ENCODE peak calls at places on chromosomes 7 and 10, in seven cellular contexts. Y is heart left ventricle, L is WTC11, G is fibroblast of the aortic adventitia, N is neural progenitor cell, V is WERI-Rb-1, Z is astrocyte of the spinal cord. K is an unnamed sample.

GRCh38 chr10:43862756-43863155 is 214.1 kb upstream of the ZNF32 start:
- DNase-seq in Y (no peak), L (no peak), G (no peak), N (no peak), V (no peak), Z (no peak), K (no peak)

GRCh38 chr7:45579386-45579785 is 5.2 kb downstream of the ADCY1 start:
- DNase-seq in Y (no peak), L (no peak), G (no peak), N (no peak), V (peak), Z (no peak), K (no peak)

GRCh38 chr10:61836888-61837747 is 64.4 kb upstream of the ARID5B start:
- DNase-seq in Y (no peak), L (no peak), G (peak), N (no peak), V (no peak), Z (peak), K (peak)

GRCh38 chr10:121578965-121579364 is 19.3 kb downstream of the FGFR2 start:
- DNase-seq in Y (no peak), L (peak), G (no peak), N (no peak), V (no peak), Z (no peak), K (no peak)

GRCh38 chr7:1021931-1022330 is 22.4 kb upstream of the GPR146 start:
- DNase-seq in Y (no peak), L (no peak), G (no peak), N (no peak), V (no peak), Z (no peak), K (no peak)

GRCh38 chr10:121309164-121309563 is 289.1 kb downstream of the FGFR2 start:
- DNase-seq in Y (no peak), L (no peak), G (no peak), N (no peak), V (no peak), Z (no peak), K (peak)

GRCh38 chr7:43637114-43637806 is 54.4 kb downstream of the STK17A start:
- DNase-seq in Y (no peak), L (no peak), G (no peak), N (no peak), V (no peak), Z (peak), K (peak)

GRCh38 chr10:59091239-59091638 is 85.2 kb upstream of the PHYHIPL start:
- DNase-seq in Y (no peak), L (no peak), G (no peak), N (peak), V (no peak), Z (no peak), K (no peak)

GRCh38 chr7:42993038-42993437 is 60.9 kb downstream of the MRPL32 start:
- DNase-seq in Y (no peak), L (peak), G (no peak), N (peak), V (no peak), Z (peak), K (no peak)

GRCh38 chr7:148334959-148335577 is 255.5 kb upstream of the C7orf33 start:
- DNase-seq in Y (no peak), L (no peak), G (peak), N (peak), V (peak), Z (peak), K (peak)

GRCh38 chr7:106681815-106682495 is 21.0 kb upstream of the CCDC71L start:
- DNase-seq in Y (no peak), L (no peak), G (peak), N (no peak), V (no peak), Z (peak), K (no peak)

GRCh38 chr7:13467111-13467547 is 522.3 kb downstream of the ETV1 start:
- DNase-seq in Y (no peak), L (no peak), G (no peak), N (peak), V (no peak), Z (no peak), K (no peak)

GRCh38 chr10:132988988-132989387 is 46.6 kb upstream of the CFAP46 start:
- DNase-seq in Y (no peak), L (no peak), G (no peak), N (no peak), V (no peak), Z (no peak), K (no peak)

GRCh38 chr7:143285454-143285756 is 647 bp downstream of the TMEM139 start:
- DNase-seq in Y (no peak), L (no peak), G (no peak), N (no peak), V (no peak), Z (no peak), K (peak)

GRCh38 chr10:92732958-92733357 is 43.2 kb downstream of the HHEX start:
- DNase-seq in Y (no peak), L (no peak), G (no peak), N (no peak), V (no peak), Z (no peak), K (no peak)

GRCh38 chr7:129765352-129765751 is 153.8 kb downstream of the NRF1 start:
- DNase-seq in Y (no peak), L (no peak), G (no peak), N (no peak), V (no peak), Z (no peak), K (no peak)

GRCh38 chr7:14590206-14590605 is 312.3 kb downstream of the DGKB start:
- DNase-seq in Y (no peak), L (no peak), G (no peak), N (no peak), V (no peak), Z (no peak), K (no peak)

GRCh38 chr7:20895563-20895962 is 108.9 kb upstream of the SP8 start:
- DNase-seq in Y (no peak), L (no peak), G (no peak), N (no peak), V (no peak), Z (no peak), K (peak)

GRCh38 chr10:22783807-22784206 is 69.4 kb upstream of the PIP4K2A start:
- DNase-seq in Y (no peak), L (no peak), G (no peak), N (no peak), V (no peak), Z (no peak), K (no peak)

GRCh38 chr7:132249591-132249971 is 326.7 kb downstream of the PLXNA4 start:
- DNase-seq in Y (no peak), L (peak), G (peak), N (peak), V (peak), Z (no peak), K (peak)

GRCh38 chr10:101238732-101239105 is 9.5 kb upstream of the LBX1 start:
- DNase-seq in Y (no peak), L (peak), G (no peak), N (peak), V (no peak), Z (no peak), K (no peak)

GRCh38 chr7:116633131-116633988 is 38.6 kb upstream of the MET start:
- DNase-seq in Y (no peak), L (no peak), G (peak), N (no peak), V (no peak), Z (peak), K (peak)

GRCh38 chr10:88879754-88880286 is at the start of gene STAMBPL1:
- DNase-seq in Y (no peak), L (no peak), G (no peak), N (no peak), V (peak), Z (no peak), K (no peak)

GRCh38 chr7:18499407-18500197 is 4.1 kb downstream of the HDAC9 start:
- DNase-seq in Y (peak), L (no peak), G (peak), N (no peak), V (no peak), Z (no peak), K (no peak)

GRCh38 chr10:46541017-46541661 is 15.3 kb downstream of the GPRIN2 start:
- DNase-seq in Y (peak), L (peak), G (no peak), N (peak), V (peak), Z (no peak), K (no peak)

GRCh38 chr10:109696981-109697775 is 226.1 kb downstream of the XPNPEP1 start:
- DNase-seq in Y (no peak), L (no peak), G (no peak), N (no peak), V (no peak), Z (no peak), K (no peak)

GRCh38 chr10:44925224-44925623 is 14.1 kb downstream of the TMEM72 start:
- DNase-seq in Y (no peak), L (peak), G (no peak), N (peak), V (peak), Z (no peak), K (no peak)

GRCh38 chr7:121752706-121753105 is 120.3 kb upstream of the PTPRZ1 start:
- DNase-seq in Y (no peak), L (no peak), G (peak), N (peak), V (peak), Z (peak), K (no peak)

GRCh38 chr7:88354999-88355398 is 48.3 kb upstream of the STEAP4 start:
- DNase-seq in Y (no peak), L (no peak), G (no peak), N (no peak), V (no peak), Z (no peak), K (no peak)

GRCh38 chr10:8614054-8614565 is 559.6 kb downstream of the GATA3 start:
- DNase-seq in Y (no peak), L (no peak), G (no peak), N (no peak), V (no peak), Z (no peak), K (peak)

GRCh38 chr7:39557222-39557621 is 9.0 kb upstream of the YAE1 start:
- DNase-seq in Y (no peak), L (no peak), G (no peak), N (no peak), V (no peak), Z (no peak), K (no peak)

GRCh38 chr10:79933961-79934360 is 14.9 kb downstream of the SFTPD start:
- DNase-seq in Y (no peak), L (no peak), G (peak), N (no peak), V (no peak), Z (no peak), K (no peak)

GRCh38 chr7:47218378-47219176 is 363.3 kb downstream of the TNS3 start:
- DNase-seq in Y (no peak), L (no peak), G (peak), N (no peak), V (no peak), Z (no peak), K (no peak)

GRCh38 chr10:95290446-95290800 is 380 bp downstream of the PDLIM1 start:
- DNase-seq in Y (no peak), L (no peak), G (no peak), N (peak), V (no peak), Z (no peak), K (no peak)

DNA sequence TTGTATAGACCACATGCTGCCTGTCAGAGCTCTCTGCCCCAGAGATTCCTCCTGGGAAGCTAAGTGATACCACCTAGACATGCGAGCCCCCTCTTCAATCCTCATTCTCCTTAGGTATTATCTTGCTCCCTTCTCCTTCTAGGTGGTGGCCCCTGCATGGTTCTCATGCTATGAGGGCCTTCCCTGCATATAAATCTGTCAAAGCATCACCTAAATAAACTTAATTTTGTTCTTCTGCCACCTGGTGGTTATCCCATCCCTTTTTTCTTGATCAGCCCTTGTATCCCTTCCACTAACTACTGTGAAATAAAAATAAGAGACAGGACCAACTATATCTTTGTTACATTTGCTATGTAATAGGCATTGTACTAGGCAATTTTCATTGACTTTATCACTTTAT is 242.1 kb downstream of the CDC14C start:
- DNase-seq in Y (no peak), L (no peak), G (no peak), N (peak), V (peak), Z (peak), K (no peak)
- TF ChIP-seq CTCF in Y (no peak), L (peak), G (no peak), N (peak), V (no peak), Z (no peak), K (peak)

DNA sequence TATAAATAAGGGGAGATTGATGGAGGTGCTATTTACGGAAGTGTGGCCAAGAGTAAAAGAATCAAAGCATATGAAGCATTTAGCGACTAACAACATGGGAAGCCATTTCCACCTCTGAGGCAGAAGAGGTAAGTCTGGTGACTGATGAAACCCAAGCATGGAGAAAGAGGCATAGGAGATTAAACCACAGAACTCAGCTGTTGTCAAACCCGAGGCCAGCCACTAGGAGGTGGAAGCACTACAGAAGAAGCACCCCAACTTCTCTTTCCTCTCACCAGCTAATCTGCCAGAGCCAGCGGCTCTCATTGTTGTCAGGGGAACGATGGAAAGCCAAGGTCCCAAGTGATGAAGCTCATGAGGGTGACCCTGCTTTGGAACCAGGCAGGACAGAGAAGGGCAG is 19.6 kb upstream of the CNTNAP2 start:
- DNase-seq in Y (no peak), L (peak), G (no peak), N (peak), V (peak), Z (no peak), K (no peak)
- TF ChIP-seq CTCF in Y (no peak), L (peak), G (no peak), N (peak), V (peak), Z (peak), K (no peak)

GRCh38 chr10:68572151-68572550 is 12.0 kb downstream of the TET1 start:
- DNase-seq in Y (no peak), L (no peak), G (no peak), N (no peak), V (no peak), Z (no peak), K (no peak)

GRCh38 chr10:68578945-68579344 is 18.8 kb downstream of the TET1 start:
- DNase-seq in Y (no peak), L (no peak), G (peak), N (no peak), V (no peak), Z (no peak), K (no peak)

DNA sequence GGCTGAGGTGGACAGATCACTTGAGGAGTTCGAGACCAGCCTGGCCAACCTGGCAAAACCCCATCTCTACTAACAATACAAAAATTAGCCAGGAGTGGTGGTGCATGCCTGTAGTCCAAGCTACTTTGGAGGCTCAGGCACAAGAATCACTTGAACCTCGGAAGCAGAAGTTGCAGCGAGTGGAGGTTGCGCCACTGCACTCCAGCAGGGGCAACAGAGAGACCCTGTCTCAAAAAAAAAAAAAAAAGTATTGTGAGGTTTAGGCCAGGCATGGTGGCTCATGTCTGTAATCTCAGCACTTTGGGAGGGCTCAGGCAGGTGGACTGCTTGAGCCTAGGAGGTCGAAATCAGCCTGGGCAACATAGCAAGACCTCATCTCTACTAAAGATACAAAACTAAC is 16.0 kb downstream of the TET1 start:
- DNase-seq in Y (no peak), L (peak), G (no peak), N (peak), V (no peak), Z (no peak), K (no peak)
- TF ChIP-seq CTCF in Y (no peak), L (peak), G (no peak), N (peak), V (peak), Z (no peak), K (no peak)

DNA sequence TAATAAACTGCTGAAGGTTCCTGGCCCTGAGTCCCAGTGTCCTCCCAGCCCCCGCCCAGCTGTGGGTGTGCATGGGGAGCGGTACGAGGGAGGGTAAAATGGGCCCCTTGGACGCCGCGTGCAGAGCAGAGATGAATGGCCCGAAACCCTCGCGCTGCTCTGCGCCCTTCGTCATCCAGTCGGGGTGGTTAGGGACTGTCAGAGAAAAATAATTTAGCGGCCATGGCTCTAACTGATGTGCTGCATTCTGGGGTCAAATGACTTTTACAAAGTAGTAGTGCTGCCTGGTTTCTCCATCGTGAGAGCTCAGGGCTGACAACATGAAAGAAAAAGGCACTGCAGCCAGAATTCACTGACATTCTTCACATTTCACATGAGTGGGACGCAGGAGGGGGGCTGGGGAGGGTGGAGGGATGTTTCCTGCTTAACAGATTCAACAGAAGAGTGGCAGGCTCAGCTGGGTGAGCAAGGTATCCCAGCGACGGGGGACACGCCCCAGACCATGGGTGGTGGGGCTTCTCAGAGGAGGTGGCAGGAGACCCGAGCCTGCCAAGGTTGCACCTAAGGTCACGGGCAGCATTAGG is 304.5 kb downstream of the WDR37 start:
- DNase-seq in Y (no peak), L (peak), G (no peak), N (peak), V (no peak), Z (peak), K (no peak)
- TF ChIP-seq CTCF in Y (no peak), L (no peak), G (no peak), N (no peak), V (no peak), Z (no peak), K (no peak)

GRCh38 chr10:124742418-124743187 is 1.6 kb downstream of the FAM53B start:
- DNase-seq in Y (no peak), L (no peak), G (no peak), N (peak), V (no peak), Z (no peak), K (peak)
- TF ChIP-seq CTCF in Y (no peak), L (no peak), G (peak), N (peak), V (peak), Z (peak), K (peak)

K was measured in mammary epithelial cell.